ENCODE peak calls at places on chromosome 20, in five cellular contexts. One of them, this sample, is unnamed.

GRCh38 chr20:64000906-64001305 is 20.0 kb downstream of the PRPF6 start:
- DNase-seq in foreskin keratinocyte: no peak
- DNase-seq in T1000: no peak
- DNase-seq in kidney tubule cell: no peak
- DNase-seq in HuH-7.5: no peak
- DNase-seq in this sample: no peak

GRCh38 chr20:60851826-60852704 is 400.0 kb upstream of the CDH4 start:
- DNase-seq in foreskin keratinocyte: peak
- DNase-seq in T1000: no peak
- DNase-seq in kidney tubule cell: peak
- DNase-seq in HuH-7.5: no peak
- DNase-seq in this sample: peak

GRCh38 chr20:49549806-49550551 is 18.0 kb downstream of the PTGIS start:
- DNase-seq in foreskin keratinocyte: no peak
- DNase-seq in T1000: no peak
- DNase-seq in kidney tubule cell: no peak
- DNase-seq in HuH-7.5: no peak
- DNase-seq in this sample: no peak

GRCh38 chr20:51930775-51931174 is 128.5 kb upstream of the SALL4 start:
- DNase-seq in foreskin keratinocyte: peak
- DNase-seq in T1000: peak
- DNase-seq in kidney tubule cell: peak
- DNase-seq in HuH-7.5: no peak
- DNase-seq in this sample: peak

GRCh38 chr20:14521436-14521835 is 184.0 kb upstream of the FLRT3 start:
- DNase-seq in foreskin keratinocyte: peak
- DNase-seq in T1000: no peak
- DNase-seq in kidney tubule cell: peak
- DNase-seq in HuH-7.5: no peak
- DNase-seq in this sample: peak

GRCh38 chr20:22974354-22974753 is 60.8 kb upstream of the SSTR4 start:
- DNase-seq in foreskin keratinocyte: peak
- DNase-seq in T1000: no peak
- DNase-seq in kidney tubule cell: peak
- DNase-seq in HuH-7.5: no peak
- DNase-seq in this sample: peak

GRCh38 chr20:57473246-57474042 is 51.5 kb downstream of the CTCFL start:
- DNase-seq in foreskin keratinocyte: peak
- DNase-seq in T1000: no peak
- DNase-seq in kidney tubule cell: peak
- DNase-seq in HuH-7.5: no peak
- DNase-seq in this sample: no peak

GRCh38 chr20:56630086-56630493 is 984 bp downstream of the TFAP2C start:
- DNase-seq in foreskin keratinocyte: peak
- DNase-seq in T1000: peak
- DNase-seq in kidney tubule cell: peak
- DNase-seq in HuH-7.5: peak
- DNase-seq in this sample: peak

GRCh38 chr20:1664911-1665310 is 7.3 kb upstream of the SIRPG start:
- DNase-seq in foreskin keratinocyte: no peak
- DNase-seq in T1000: no peak
- DNase-seq in kidney tubule cell: no peak
- DNase-seq in HuH-7.5: no peak
- DNase-seq in this sample: no peak

GRCh38 chr20:45985573-45985972 is 13.6 kb upstream of the ZNF335 start:
- DNase-seq in foreskin keratinocyte: no peak
- DNase-seq in T1000: no peak
- DNase-seq in kidney tubule cell: no peak
- DNase-seq in HuH-7.5: no peak
- DNase-seq in this sample: no peak

GRCh38 chr20:57480444-57481152 is 44.3 kb downstream of the CTCFL start:
- DNase-seq in foreskin keratinocyte: no peak
- DNase-seq in T1000: no peak
- DNase-seq in kidney tubule cell: no peak
- DNase-seq in HuH-7.5: no peak
- DNase-seq in this sample: no peak

GRCh38 chr20:63183422-63184146 is 32.3 kb downstream of the YTHDF1 start:
- DNase-seq in foreskin keratinocyte: peak
- DNase-seq in T1000: no peak
- DNase-seq in kidney tubule cell: peak
- DNase-seq in HuH-7.5: peak
- DNase-seq in this sample: peak

GRCh38 chr20:59580991-59581401 is 23.3 kb upstream of the PHACTR3 start:
- DNase-seq in foreskin keratinocyte: no peak
- DNase-seq in T1000: no peak
- DNase-seq in kidney tubule cell: no peak
- DNase-seq in HuH-7.5: no peak
- DNase-seq in this sample: no peak

GRCh38 chr20:23652371-23652770 is 14.6 kb upstream of the CST3 start:
- DNase-seq in foreskin keratinocyte: no peak
- DNase-seq in T1000: no peak
- DNase-seq in kidney tubule cell: peak
- DNase-seq in HuH-7.5: no peak
- DNase-seq in this sample: no peak

GRCh38 chr20:53938739-53939138 is 131.7 kb downstream of the BCAS1 start:
- DNase-seq in foreskin keratinocyte: no peak
- DNase-seq in T1000: no peak
- DNase-seq in kidney tubule cell: no peak
- DNase-seq in HuH-7.5: no peak
- DNase-seq in this sample: no peak

GRCh38 chr20:5786930-5787826 is 37.0 kb downstream of the SHLD1 start:
- DNase-seq in foreskin keratinocyte: no peak
- DNase-seq in T1000: no peak
- DNase-seq in kidney tubule cell: peak
- DNase-seq in HuH-7.5: no peak
- DNase-seq in this sample: no peak

GRCh38 chr20:25632940-25633790 is 9.4 kb upstream of the NANP start:
- DNase-seq in foreskin keratinocyte: peak
- DNase-seq in T1000: peak
- DNase-seq in kidney tubule cell: peak
- DNase-seq in HuH-7.5: no peak
- DNase-seq in this sample: peak

GRCh38 chr20:56003111-56003800 is 2.1 kb downstream of the CBLN4 start:
- DNase-seq in foreskin keratinocyte: no peak
- DNase-seq in T1000: no peak
- DNase-seq in kidney tubule cell: no peak
- DNase-seq in HuH-7.5: no peak
- DNase-seq in this sample: no peak